ENCODE peak calls at places on chromosomes 5 and 9, in nine cellular contexts. One of them, this sample, is unnamed.

GRCh38 chr9:127805620-127806019 is 2.9 kb downstream of the FPGS start:
- DNase-seq in stimulated activated naive CD8-positive, alpha-beta T cell treated with anti-CD3 and anti-CD28 coated beads, Interleukin-15, Interleukin-2, amounts not matched to agents 100 U/mL and 50 U/mL, for 24 hours: peak
- DNase-seq in tibial nerve: no peak
- DNase-seq in stimulated activated CD4-positive, alpha-beta T cell treated with anti-CD3 and anti-CD28 coated beads, Interleukin-12 subunit alpha, Interleukin-12 subunit beta, amount 100 ng/mL, for 4 hours: no peak
- DNase-seq in AML-193: no peak
- DNase-seq in activated T-helper 1 cell treated with Interleukin-2 at 50 U/mL for 16 hours: no peak
- DNase-seq in GM23248: peak
- DNase-seq in fibroblast of mammary gland: peak
- DNase-seq in occipital lobe: no peak
- DNase-seq in this sample: no peak

GRCh38 chr9:117835798-117836197 is 131.6 kb downstream of the TLR4 start:
- DNase-seq in stimulated activated naive CD8-positive, alpha-beta T cell treated with anti-CD3 and anti-CD28 coated beads, Interleukin-15, Interleukin-2, amounts not matched to agents 100 U/mL and 50 U/mL, for 24 hours: no peak
- DNase-seq in tibial nerve: no peak
- DNase-seq in stimulated activated CD4-positive, alpha-beta T cell treated with anti-CD3 and anti-CD28 coated beads, Interleukin-12 subunit alpha, Interleukin-12 subunit beta, amount 100 ng/mL, for 4 hours: no peak
- DNase-seq in AML-193: no peak
- DNase-seq in activated T-helper 1 cell treated with Interleukin-2 at 50 U/mL for 16 hours: no peak
- DNase-seq in GM23248: no peak
- DNase-seq in fibroblast of mammary gland: no peak
- DNase-seq in occipital lobe: no peak
- DNase-seq in this sample: no peak

GRCh38 chr5:128237000-128237399 is 153.4 kb downstream of the SLC12A2 start:
- DNase-seq in stimulated activated naive CD8-positive, alpha-beta T cell treated with anti-CD3 and anti-CD28 coated beads, Interleukin-15, Interleukin-2, amounts not matched to agents 100 U/mL and 50 U/mL, for 24 hours: no peak
- DNase-seq in tibial nerve: no peak
- DNase-seq in stimulated activated CD4-positive, alpha-beta T cell treated with anti-CD3 and anti-CD28 coated beads, Interleukin-12 subunit alpha, Interleukin-12 subunit beta, amount 100 ng/mL, for 4 hours: no peak
- DNase-seq in AML-193: no peak
- DNase-seq in activated T-helper 1 cell treated with Interleukin-2 at 50 U/mL for 16 hours: no peak
- DNase-seq in GM23248: no peak
- DNase-seq in fibroblast of mammary gland: no peak
- DNase-seq in occipital lobe: no peak
- DNase-seq in this sample: no peak

GRCh38 chr9:3863686-3864085 is 337.9 kb upstream of the RFX3 start:
- DNase-seq in stimulated activated naive CD8-positive, alpha-beta T cell treated with anti-CD3 and anti-CD28 coated beads, Interleukin-15, Interleukin-2, amounts not matched to agents 100 U/mL and 50 U/mL, for 24 hours: no peak
- DNase-seq in tibial nerve: no peak
- DNase-seq in stimulated activated CD4-positive, alpha-beta T cell treated with anti-CD3 and anti-CD28 coated beads, Interleukin-12 subunit alpha, Interleukin-12 subunit beta, amount 100 ng/mL, for 4 hours: no peak
- DNase-seq in AML-193: no peak
- DNase-seq in activated T-helper 1 cell treated with Interleukin-2 at 50 U/mL for 16 hours: no peak
- DNase-seq in GM23248: peak
- DNase-seq in fibroblast of mammary gland: peak
- DNase-seq in occipital lobe: no peak
- DNase-seq in this sample: no peak

GRCh38 chr9:20191239-20191840 is 402.5 kb upstream of the SLC24A2 start:
- DNase-seq in stimulated activated naive CD8-positive, alpha-beta T cell treated with anti-CD3 and anti-CD28 coated beads, Interleukin-15, Interleukin-2, amounts not matched to agents 100 U/mL and 50 U/mL, for 24 hours: no peak
- DNase-seq in tibial nerve: no peak
- DNase-seq in stimulated activated CD4-positive, alpha-beta T cell treated with anti-CD3 and anti-CD28 coated beads, Interleukin-12 subunit alpha, Interleukin-12 subunit beta, amount 100 ng/mL, for 4 hours: no peak
- DNase-seq in AML-193: no peak
- DNase-seq in activated T-helper 1 cell treated with Interleukin-2 at 50 U/mL for 16 hours: no peak
- DNase-seq in GM23248: peak
- DNase-seq in fibroblast of mammary gland: no peak
- DNase-seq in occipital lobe: no peak
- DNase-seq in this sample: no peak

GRCh38 chr5:42306287-42306686 is 117.0 kb upstream of the GHR start:
- DNase-seq in stimulated activated naive CD8-positive, alpha-beta T cell treated with anti-CD3 and anti-CD28 coated beads, Interleukin-15, Interleukin-2, amounts not matched to agents 100 U/mL and 50 U/mL, for 24 hours: no peak
- DNase-seq in tibial nerve: no peak
- DNase-seq in stimulated activated CD4-positive, alpha-beta T cell treated with anti-CD3 and anti-CD28 coated beads, Interleukin-12 subunit alpha, Interleukin-12 subunit beta, amount 100 ng/mL, for 4 hours: no peak
- DNase-seq in AML-193: no peak
- DNase-seq in activated T-helper 1 cell treated with Interleukin-2 at 50 U/mL for 16 hours: no peak
- DNase-seq in GM23248: no peak
- DNase-seq in fibroblast of mammary gland: peak
- DNase-seq in occipital lobe: no peak
- DNase-seq in this sample: no peak

GRCh38 chr5:173513521-173513991 is 102.9 kb downstream of the BOD1 start:
- DNase-seq in stimulated activated naive CD8-positive, alpha-beta T cell treated with anti-CD3 and anti-CD28 coated beads, Interleukin-15, Interleukin-2, amounts not matched to agents 100 U/mL and 50 U/mL, for 24 hours: no peak
- DNase-seq in tibial nerve: no peak
- DNase-seq in stimulated activated CD4-positive, alpha-beta T cell treated with anti-CD3 and anti-CD28 coated beads, Interleukin-12 subunit alpha, Interleukin-12 subunit beta, amount 100 ng/mL, for 4 hours: no peak
- DNase-seq in AML-193: no peak
- DNase-seq in activated T-helper 1 cell treated with Interleukin-2 at 50 U/mL for 16 hours: no peak
- DNase-seq in GM23248: peak
- DNase-seq in fibroblast of mammary gland: peak
- DNase-seq in occipital lobe: no peak
- DNase-seq in this sample: no peak

GRCh38 chr9:126523621-126524111 is 90.1 kb upstream of the LMX1B start:
- DNase-seq in stimulated activated naive CD8-positive, alpha-beta T cell treated with anti-CD3 and anti-CD28 coated beads, Interleukin-15, Interleukin-2, amounts not matched to agents 100 U/mL and 50 U/mL, for 24 hours: peak
- DNase-seq in tibial nerve: peak
- DNase-seq in stimulated activated CD4-positive, alpha-beta T cell treated with anti-CD3 and anti-CD28 coated beads, Interleukin-12 subunit alpha, Interleukin-12 subunit beta, amount 100 ng/mL, for 4 hours: no peak
- DNase-seq in AML-193: peak
- DNase-seq in activated T-helper 1 cell treated with Interleukin-2 at 50 U/mL for 16 hours: no peak
- DNase-seq in GM23248: peak
- DNase-seq in fibroblast of mammary gland: peak
- DNase-seq in occipital lobe: no peak
- DNase-seq in this sample: peak

GRCh38 chr5:88940712-88941111 is 57.7 kb upstream of the MEF2C start:
- DNase-seq in stimulated activated naive CD8-positive, alpha-beta T cell treated with anti-CD3 and anti-CD28 coated beads, Interleukin-15, Interleukin-2, amounts not matched to agents 100 U/mL and 50 U/mL, for 24 hours: no peak
- DNase-seq in tibial nerve: no peak
- DNase-seq in stimulated activated CD4-positive, alpha-beta T cell treated with anti-CD3 and anti-CD28 coated beads, Interleukin-12 subunit alpha, Interleukin-12 subunit beta, amount 100 ng/mL, for 4 hours: no peak
- DNase-seq in AML-193: no peak
- DNase-seq in activated T-helper 1 cell treated with Interleukin-2 at 50 U/mL for 16 hours: no peak
- DNase-seq in GM23248: peak
- DNase-seq in fibroblast of mammary gland: no peak
- DNase-seq in occipital lobe: no peak
- DNase-seq in this sample: no peak

GRCh38 chr5:38259062-38259857 is 901 bp downstream of the EGFLAM start:
- DNase-seq in stimulated activated naive CD8-positive, alpha-beta T cell treated with anti-CD3 and anti-CD28 coated beads, Interleukin-15, Interleukin-2, amounts not matched to agents 100 U/mL and 50 U/mL, for 24 hours: no peak
- DNase-seq in tibial nerve: no peak
- DNase-seq in stimulated activated CD4-positive, alpha-beta T cell treated with anti-CD3 and anti-CD28 coated beads, Interleukin-12 subunit alpha, Interleukin-12 subunit beta, amount 100 ng/mL, for 4 hours: no peak
- DNase-seq in AML-193: no peak
- DNase-seq in activated T-helper 1 cell treated with Interleukin-2 at 50 U/mL for 16 hours: no peak
- DNase-seq in GM23248: peak
- DNase-seq in fibroblast of mammary gland: no peak
- DNase-seq in occipital lobe: no peak
- DNase-seq in this sample: no peak

GRCh38 chr9:135454737-135455136 is 24.8 kb upstream of the PPP1R26 start:
- DNase-seq in stimulated activated naive CD8-positive, alpha-beta T cell treated with anti-CD3 and anti-CD28 coated beads, Interleukin-15, Interleukin-2, amounts not matched to agents 100 U/mL and 50 U/mL, for 24 hours: no peak
- DNase-seq in tibial nerve: no peak
- DNase-seq in stimulated activated CD4-positive, alpha-beta T cell treated with anti-CD3 and anti-CD28 coated beads, Interleukin-12 subunit alpha, Interleukin-12 subunit beta, amount 100 ng/mL, for 4 hours: no peak
- DNase-seq in AML-193: no peak
- DNase-seq in activated T-helper 1 cell treated with Interleukin-2 at 50 U/mL for 16 hours: no peak
- DNase-seq in GM23248: no peak
- DNase-seq in fibroblast of mammary gland: no peak
- DNase-seq in occipital lobe: no peak
- DNase-seq in this sample: no peak

GRCh38 chr5:98769256-98770157 is 4.0 kb upstream of the RGMB start:
- DNase-seq in stimulated activated naive CD8-positive, alpha-beta T cell treated with anti-CD3 and anti-CD28 coated beads, Interleukin-15, Interleukin-2, amounts not matched to agents 100 U/mL and 50 U/mL, for 24 hours: peak
- DNase-seq in tibial nerve: peak
- DNase-seq in stimulated activated CD4-positive, alpha-beta T cell treated with anti-CD3 and anti-CD28 coated beads, Interleukin-12 subunit alpha, Interleukin-12 subunit beta, amount 100 ng/mL, for 4 hours: peak
- DNase-seq in AML-193: no peak
- DNase-seq in activated T-helper 1 cell treated with Interleukin-2 at 50 U/mL for 16 hours: no peak
- DNase-seq in GM23248: peak
- DNase-seq in fibroblast of mammary gland: peak
- DNase-seq in occipital lobe: peak
- DNase-seq in this sample: no peak

GRCh38 chr5:142626056-142626455 is 59.8 kb downstream of the FGF1 start:
- DNase-seq in stimulated activated naive CD8-positive, alpha-beta T cell treated with anti-CD3 and anti-CD28 coated beads, Interleukin-15, Interleukin-2, amounts not matched to agents 100 U/mL and 50 U/mL, for 24 hours: no peak
- DNase-seq in tibial nerve: no peak
- DNase-seq in stimulated activated CD4-positive, alpha-beta T cell treated with anti-CD3 and anti-CD28 coated beads, Interleukin-12 subunit alpha, Interleukin-12 subunit beta, amount 100 ng/mL, for 4 hours: no peak
- DNase-seq in AML-193: no peak
- DNase-seq in activated T-helper 1 cell treated with Interleukin-2 at 50 U/mL for 16 hours: no peak
- DNase-seq in GM23248: no peak
- DNase-seq in fibroblast of mammary gland: no peak
- DNase-seq in occipital lobe: no peak
- DNase-seq in this sample: no peak

GRCh38 chr5:59745422-59745863 is 148.1 kb downstream of the PDE4D start:
- DNase-seq in stimulated activated naive CD8-positive, alpha-beta T cell treated with anti-CD3 and anti-CD28 coated beads, Interleukin-15, Interleukin-2, amounts not matched to agents 100 U/mL and 50 U/mL, for 24 hours: no peak
- DNase-seq in tibial nerve: no peak
- DNase-seq in stimulated activated CD4-positive, alpha-beta T cell treated with anti-CD3 and anti-CD28 coated beads, Interleukin-12 subunit alpha, Interleukin-12 subunit beta, amount 100 ng/mL, for 4 hours: no peak
- DNase-seq in AML-193: no peak
- DNase-seq in activated T-helper 1 cell treated with Interleukin-2 at 50 U/mL for 16 hours: no peak
- DNase-seq in GM23248: peak
- DNase-seq in fibroblast of mammary gland: peak
- DNase-seq in occipital lobe: peak
- DNase-seq in this sample: no peak

GRCh38 chr9:129136446-129137049 is 25.3 kb downstream of the PTPA start:
- DNase-seq in stimulated activated naive CD8-positive, alpha-beta T cell treated with anti-CD3 and anti-CD28 coated beads, Interleukin-15, Interleukin-2, amounts not matched to agents 100 U/mL and 50 U/mL, for 24 hours: no peak
- DNase-seq in tibial nerve: no peak
- DNase-seq in stimulated activated CD4-positive, alpha-beta T cell treated with anti-CD3 and anti-CD28 coated beads, Interleukin-12 subunit alpha, Interleukin-12 subunit beta, amount 100 ng/mL, for 4 hours: no peak
- DNase-seq in AML-193: no peak
- DNase-seq in activated T-helper 1 cell treated with Interleukin-2 at 50 U/mL for 16 hours: no peak
- DNase-seq in GM23248: no peak
- DNase-seq in fibroblast of mammary gland: no peak
- DNase-seq in occipital lobe: no peak
- DNase-seq in this sample: no peak

GRCh38 chr5:65192326-65192725 is 289.4 kb downstream of the ADAMTS6 start:
- DNase-seq in stimulated activated naive CD8-positive, alpha-beta T cell treated with anti-CD3 and anti-CD28 coated beads, Interleukin-15, Interleukin-2, amounts not matched to agents 100 U/mL and 50 U/mL, for 24 hours: no peak
- DNase-seq in tibial nerve: no peak
- DNase-seq in stimulated activated CD4-positive, alpha-beta T cell treated with anti-CD3 and anti-CD28 coated beads, Interleukin-12 subunit alpha, Interleukin-12 subunit beta, amount 100 ng/mL, for 4 hours: no peak
- DNase-seq in AML-193: no peak
- DNase-seq in activated T-helper 1 cell treated with Interleukin-2 at 50 U/mL for 16 hours: no peak
- DNase-seq in GM23248: no peak
- DNase-seq in fibroblast of mammary gland: no peak
- DNase-seq in occipital lobe: no peak
- DNase-seq in this sample: no peak

GRCh38 chr5:2779459-2779858 is 28.0 kb upstream of the IRX2 start:
- DNase-seq in stimulated activated naive CD8-positive, alpha-beta T cell treated with anti-CD3 and anti-CD28 coated beads, Interleukin-15, Interleukin-2, amounts not matched to agents 100 U/mL and 50 U/mL, for 24 hours: no peak
- DNase-seq in tibial nerve: no peak
- DNase-seq in stimulated activated CD4-positive, alpha-beta T cell treated with anti-CD3 and anti-CD28 coated beads, Interleukin-12 subunit alpha, Interleukin-12 subunit beta, amount 100 ng/mL, for 4 hours: no peak
- DNase-seq in AML-193: no peak
- DNase-seq in activated T-helper 1 cell treated with Interleukin-2 at 50 U/mL for 16 hours: no peak
- DNase-seq in GM23248: no peak
- DNase-seq in fibroblast of mammary gland: no peak
- DNase-seq in occipital lobe: no peak
- DNase-seq in this sample: no peak

GRCh38 chr5:132962429-132962928 is 955 bp downstream of the AFF4 start:
- DNase-seq in stimulated activated naive CD8-positive, alpha-beta T cell treated with anti-CD3 and anti-CD28 coated beads, Interleukin-15, Interleukin-2, amounts not matched to agents 100 U/mL and 50 U/mL, for 24 hours: peak
- DNase-seq in tibial nerve: peak
- DNase-seq in stimulated activated CD4-positive, alpha-beta T cell treated with anti-CD3 and anti-CD28 coated beads, Interleukin-12 subunit alpha, Interleukin-12 subunit beta, amount 100 ng/mL, for 4 hours: no peak
- DNase-seq in AML-193: peak
- DNase-seq in activated T-helper 1 cell treated with Interleukin-2 at 50 U/mL for 16 hours: no peak
- DNase-seq in GM23248: peak
- DNase-seq in fibroblast of mammary gland: peak
- DNase-seq in occipital lobe: no peak
- DNase-seq in this sample: no peak

GRCh38 chr9:136697821-136698526 is 10.7 kb upstream of the AGPAT2 start:
- DNase-seq in stimulated activated naive CD8-positive, alpha-beta T cell treated with anti-CD3 and anti-CD28 coated beads, Interleukin-15, Interleukin-2, amounts not matched to agents 100 U/mL and 50 U/mL, for 24 hours: no peak
- DNase-seq in tibial nerve: no peak
- DNase-seq in stimulated activated CD4-positive, alpha-beta T cell treated with anti-CD3 and anti-CD28 coated beads, Interleukin-12 subunit alpha, Interleukin-12 subunit beta, amount 100 ng/mL, for 4 hours: no peak
- DNase-seq in AML-193: peak
- DNase-seq in activated T-helper 1 cell treated with Interleukin-2 at 50 U/mL for 16 hours: no peak
- DNase-seq in GM23248: no peak
- DNase-seq in fibroblast of mammary gland: no peak
- DNase-seq in occipital lobe: no peak
- DNase-seq in this sample: no peak

GRCh38 chr9:86097510-86098224 is 1.7 kb downstream of the GOLM1 start:
- DNase-seq in stimulated activated naive CD8-positive, alpha-beta T cell treated with anti-CD3 and anti-CD28 coated beads, Interleukin-15, Interleukin-2, amounts not matched to agents 100 U/mL and 50 U/mL, for 24 hours: no peak
- DNase-seq in tibial nerve: no peak
- DNase-seq in stimulated activated CD4-positive, alpha-beta T cell treated with anti-CD3 and anti-CD28 coated beads, Interleukin-12 subunit alpha, Interleukin-12 subunit beta, amount 100 ng/mL, for 4 hours: no peak
- DNase-seq in AML-193: no peak
- DNase-seq in activated T-helper 1 cell treated with Interleukin-2 at 50 U/mL for 16 hours: no peak
- DNase-seq in GM23248: no peak
- DNase-seq in fibroblast of mammary gland: no peak
- DNase-seq in occipital lobe: no peak
- DNase-seq in this sample: no peak

GRCh38 chr5:66848749-66849641 is 252.8 kb downstream of the MAST4 start:
- DNase-seq in stimulated activated naive CD8-positive, alpha-beta T cell treated with anti-CD3 and anti-CD28 coated beads, Interleukin-15, Interleukin-2, amounts not matched to agents 100 U/mL and 50 U/mL, for 24 hours: no peak
- DNase-seq in tibial nerve: no peak
- DNase-seq in stimulated activated CD4-positive, alpha-beta T cell treated with anti-CD3 and anti-CD28 coated beads, Interleukin-12 subunit alpha, Interleukin-12 subunit beta, amount 100 ng/mL, for 4 hours: no peak
- DNase-seq in AML-193: no peak
- DNase-seq in activated T-helper 1 cell treated with Interleukin-2 at 50 U/mL for 16 hours: no peak
- DNase-seq in GM23248: peak
- DNase-seq in fibroblast of mammary gland: peak
- DNase-seq in occipital lobe: no peak
- DNase-seq in this sample: no peak

GRCh38 chr5:65205016-65205415 is 276.7 kb downstream of the ADAMTS6 start:
- DNase-seq in stimulated activated naive CD8-positive, alpha-beta T cell treated with anti-CD3 and anti-CD28 coated beads, Interleukin-15, Interleukin-2, amounts not matched to agents 100 U/mL and 50 U/mL, for 24 hours: no peak
- DNase-seq in tibial nerve: no peak
- DNase-seq in stimulated activated CD4-positive, alpha-beta T cell treated with anti-CD3 and anti-CD28 coated beads, Interleukin-12 subunit alpha, Interleukin-12 subunit beta, amount 100 ng/mL, for 4 hours: no peak
- DNase-seq in AML-193: no peak
- DNase-seq in activated T-helper 1 cell treated with Interleukin-2 at 50 U/mL for 16 hours: no peak
- DNase-seq in GM23248: no peak
- DNase-seq in fibroblast of mammary gland: peak
- DNase-seq in occipital lobe: no peak
- DNase-seq in this sample: no peak

GRCh38 chr9:87518702-87519335 is 21.2 kb downstream of the DAPK1 start:
- DNase-seq in stimulated activated naive CD8-positive, alpha-beta T cell treated with anti-CD3 and anti-CD28 coated beads, Interleukin-15, Interleukin-2, amounts not matched to agents 100 U/mL and 50 U/mL, for 24 hours: no peak
- DNase-seq in tibial nerve: peak
- DNase-seq in stimulated activated CD4-positive, alpha-beta T cell treated with anti-CD3 and anti-CD28 coated beads, Interleukin-12 subunit alpha, Interleukin-12 subunit beta, amount 100 ng/mL, for 4 hours: no peak
- DNase-seq in AML-193: peak
- DNase-seq in activated T-helper 1 cell treated with Interleukin-2 at 50 U/mL for 16 hours: no peak
- DNase-seq in GM23248: peak
- DNase-seq in fibroblast of mammary gland: peak
- DNase-seq in occipital lobe: no peak
- DNase-seq in this sample: no peak

GRCh38 chr5:134813407-134813806 is 32.4 kb upstream of the C5orf24 start:
- DNase-seq in stimulated activated naive CD8-positive, alpha-beta T cell treated with anti-CD3 and anti-CD28 coated beads, Interleukin-15, Interleukin-2, amounts not matched to agents 100 U/mL and 50 U/mL, for 24 hours: no peak
- DNase-seq in tibial nerve: no peak
- DNase-seq in stimulated activated CD4-positive, alpha-beta T cell treated with anti-CD3 and anti-CD28 coated beads, Interleukin-12 subunit alpha, Interleukin-12 subunit beta, amount 100 ng/mL, for 4 hours: no peak
- DNase-seq in AML-193: no peak
- DNase-seq in activated T-helper 1 cell treated with Interleukin-2 at 50 U/mL for 16 hours: no peak
- DNase-seq in GM23248: no peak
- DNase-seq in fibroblast of mammary gland: no peak
- DNase-seq in occipital lobe: no peak
- DNase-seq in this sample: no peak

GRCh38 chr5:176132471-176133288 is 105.5 kb upstream of the SIMC1 start:
- DNase-seq in stimulated activated naive CD8-positive, alpha-beta T cell treated with anti-CD3 and anti-CD28 coated beads, Interleukin-15, Interleukin-2, amounts not matched to agents 100 U/mL and 50 U/mL, for 24 hours: peak
- DNase-seq in tibial nerve: no peak
- DNase-seq in stimulated activated CD4-positive, alpha-beta T cell treated with anti-CD3 and anti-CD28 coated beads, Interleukin-12 subunit alpha, Interleukin-12 subunit beta, amount 100 ng/mL, for 4 hours: no peak
- DNase-seq in AML-193: no peak
- DNase-seq in activated T-helper 1 cell treated with Interleukin-2 at 50 U/mL for 16 hours: no peak
- DNase-seq in GM23248: no peak
- DNase-seq in fibroblast of mammary gland: no peak
- DNase-seq in occipital lobe: no peak
- DNase-seq in this sample: no peak